ENCODE peak calls at places on chromosomes 16 and 17, in eight cellular contexts. One of them, this sample, is unnamed.

GRCh38 chr17:64081802-64082799 is 47.8 kb downstream of the ERN1 start:
- DNase-seq in SK-N-SH: peak; percentile 76
- DNase-seq in MM.1S: peak; percentile 81
- DNase-seq in GM23338: no peak
- DNase-seq in hepatocyte: peak; percentile 52
- DNase-seq in PC-3: peak; percentile 98
- DNase-seq in OCI-LY7: peak; percentile 78
- DNase-seq in neural progenitor cell: no peak
- DNase-seq in this sample: peak; percentile 73

GRCh38 chr17:41917957-41918391 is 777 bp downstream of the ACLY start:
- DNase-seq in PC-3: peak; percentile 33
- DNase-seq in SK-N-SH: peak; percentile 78
- DNase-seq in hepatocyte: peak; percentile 69
- DNase-seq in OCI-LY7: peak; percentile 50
- DNase-seq in neural progenitor cell: peak; percentile 54
- DNase-seq in MM.1S: peak; percentile 19
- DNase-seq in GM23338: peak; percentile 52
- DNase-seq in this sample: peak; percentile 66

GRCh38 chr17:19713901-19714361 is 2.5 kb downstream of the SLC47A2 start:
- DNase-seq in OCI-LY7: no peak
- DNase-seq in SK-N-SH: no peak
- DNase-seq in PC-3: no peak
- DNase-seq in MM.1S: no peak
- DNase-seq in neural progenitor cell: no peak
- DNase-seq in GM23338: peak; percentile 47
- DNase-seq in hepatocyte: no peak
- DNase-seq in this sample: no peak

GRCh38 chr17:16463341-16464000 is 28.5 kb downstream of the LRRC75A start:
- DNase-seq in hepatocyte: peak; percentile 73
- DNase-seq in MM.1S: no peak
- DNase-seq in OCI-LY7: no peak
- DNase-seq in PC-3: peak; percentile 28
- DNase-seq in GM23338: peak; percentile 66
- DNase-seq in neural progenitor cell: no peak
- DNase-seq in SK-N-SH: peak; percentile 95
- DNase-seq in this sample: peak; percentile 57

GRCh38 chr16:68590201-68590994 is 51.3 kb downstream of the ZFP90 start:
- DNase-seq in PC-3: peak; percentile 67
- DNase-seq in MM.1S: no peak
- DNase-seq in GM23338: peak; percentile 93
- DNase-seq in neural progenitor cell: peak; percentile 86
- DNase-seq in hepatocyte: peak; percentile 81
- DNase-seq in OCI-LY7: peak; percentile 34
- DNase-seq in SK-N-SH: peak; percentile 91
- DNase-seq in this sample: peak; percentile 82

GRCh38 chr17:18224053-18224427 is 1.4 kb upstream of the LLGL1 start:
- DNase-seq in MM.1S: no peak
- DNase-seq in hepatocyte: no peak
- DNase-seq in GM23338: no peak
- DNase-seq in OCI-LY7: no peak
- DNase-seq in PC-3: no peak
- DNase-seq in neural progenitor cell: no peak
- DNase-seq in SK-N-SH: no peak
- DNase-seq in this sample: no peak

GRCh38 chr16:82456683-82457082 is 170.1 kb upstream of the CDH13 start:
- DNase-seq in SK-N-SH: peak; percentile 69
- DNase-seq in PC-3: peak; percentile 55
- DNase-seq in OCI-LY7: peak; percentile 54
- DNase-seq in MM.1S: peak; percentile 39
- DNase-seq in neural progenitor cell: peak; percentile 84
- DNase-seq in GM23338: peak; percentile 82
- DNase-seq in hepatocyte: peak; percentile 86
- DNase-seq in this sample: peak; percentile 78

GRCh38 chr17:2797226-2797625 is 988 bp downstream of the RAP1GAP2 start:
- DNase-seq in PC-3: no peak
- DNase-seq in GM23338: no peak
- DNase-seq in OCI-LY7: no peak
- DNase-seq in neural progenitor cell: no peak
- DNase-seq in MM.1S: no peak
- DNase-seq in hepatocyte: no peak
- DNase-seq in SK-N-SH: peak; percentile 47
- DNase-seq in this sample: no peak

GRCh38 chr17:77143306-77143705 is 2.5 kb downstream of the SEC14L1 start:
- DNase-seq in neural progenitor cell: no peak
- DNase-seq in MM.1S: peak; percentile 41
- DNase-seq in OCI-LY7: peak; percentile 60
- DNase-seq in GM23338: no peak
- DNase-seq in hepatocyte: no peak
- DNase-seq in PC-3: no peak
- DNase-seq in SK-N-SH: no peak
- DNase-seq in this sample: no peak

GRCh38 chr16:55436587-55436986 is 42.4 kb upstream of the MMP2 start:
- DNase-seq in SK-N-SH: no peak
- DNase-seq in GM23338: no peak
- DNase-seq in hepatocyte: no peak
- DNase-seq in neural progenitor cell: no peak
- DNase-seq in OCI-LY7: no peak
- DNase-seq in PC-3: no peak
- DNase-seq in MM.1S: no peak
- DNase-seq in this sample: no peak

GRCh38 chr17:69499301-69499700 is 84.8 kb downstream of the MAP2K6 start:
- DNase-seq in OCI-LY7: no peak
- DNase-seq in neural progenitor cell: no peak
- DNase-seq in hepatocyte: no peak
- DNase-seq in SK-N-SH: no peak
- DNase-seq in MM.1S: no peak
- DNase-seq in GM23338: no peak
- DNase-seq in PC-3: no peak
- DNase-seq in this sample: no peak

GRCh38 chr17:83179378-83179777 is 100.0 kb downstream of the METRNL start:
- DNase-seq in GM23338: no peak
- DNase-seq in SK-N-SH: no peak
- DNase-seq in hepatocyte: peak; percentile 2
- DNase-seq in MM.1S: no peak
- DNase-seq in PC-3: no peak
- DNase-seq in neural progenitor cell: no peak
- DNase-seq in OCI-LY7: no peak
- DNase-seq in this sample: no peak

GRCh38 chr17:30599424-30600061 is 122.3 kb downstream of the GOSR1 start:
- DNase-seq in GM23338: peak; percentile 88
- DNase-seq in PC-3: no peak
- DNase-seq in neural progenitor cell: no peak
- DNase-seq in OCI-LY7: peak; percentile 85
- DNase-seq in SK-N-SH: no peak
- DNase-seq in hepatocyte: no peak
- DNase-seq in MM.1S: peak; percentile 30
- DNase-seq in this sample: no peak

GRCh38 chr17:50681260-50682200 is 26.2 kb downstream of the ANKRD40 start:
- DNase-seq in neural progenitor cell: peak; percentile 62
- DNase-seq in PC-3: peak; percentile 84
- DNase-seq in SK-N-SH: peak; percentile 94
- DNase-seq in MM.1S: no peak
- DNase-seq in hepatocyte: peak; percentile 82
- DNase-seq in OCI-LY7: no peak
- DNase-seq in GM23338: peak; percentile 71
- DNase-seq in this sample: peak; percentile 89
- TF ChIP-seq EZH2phosphoT487 in neural progenitor cell: no peak
- TF ChIP-seq EZH2phosphoT487 in PC-3: no peak
- TF ChIP-seq EZH2phosphoT487 in SK-N-SH: no peak
- TF ChIP-seq EZH2phosphoT487 in MM.1S: no peak
- TF ChIP-seq EZH2phosphoT487 in hepatocyte: no peak
- TF ChIP-seq EZH2phosphoT487 in OCI-LY7: no peak
- TF ChIP-seq EZH2phosphoT487 in GM23338: no peak
- TF ChIP-seq EZH2phosphoT487 in this sample: no peak

DNA sequence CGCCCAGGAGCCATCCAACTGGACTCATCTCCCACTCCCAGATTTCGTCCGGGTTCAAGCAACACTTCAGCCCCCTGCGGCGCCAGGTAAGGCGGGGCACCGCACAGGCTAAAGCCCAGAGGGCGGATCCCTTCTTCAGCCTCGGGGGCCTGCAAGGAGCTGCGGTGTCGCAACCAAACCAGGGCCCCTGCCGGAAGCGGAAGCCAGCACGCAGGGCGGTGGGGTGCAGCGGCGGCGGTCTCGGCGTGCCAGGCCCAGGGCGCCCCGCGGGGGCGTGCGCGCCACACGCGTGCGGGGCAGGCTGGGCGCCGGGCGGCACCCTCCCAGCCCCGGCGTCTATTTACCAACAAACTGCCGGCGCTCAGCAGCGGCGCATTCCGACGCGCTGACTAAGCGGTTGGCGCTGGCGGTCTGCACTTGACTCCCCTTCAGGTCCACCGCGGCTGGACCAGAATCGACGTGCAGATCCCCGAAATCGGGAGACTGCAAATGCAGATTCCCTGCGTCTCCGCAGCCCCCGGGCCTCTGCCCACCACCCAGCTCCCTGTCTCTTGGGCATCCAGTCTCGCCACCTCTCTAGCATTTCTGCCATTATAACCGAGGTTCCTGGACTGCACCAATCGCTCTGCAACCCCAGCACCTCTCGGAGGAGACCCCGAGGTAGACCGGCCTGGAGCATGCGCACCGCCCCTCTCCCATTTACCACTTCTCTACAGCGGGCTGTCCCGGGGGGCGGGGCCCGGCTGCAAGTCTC is 433 bp upstream of the DLX4 start:
- DNase-seq in GM23338: peak; percentile 98
- DNase-seq in hepatocyte: peak; percentile 91
- DNase-seq in OCI-LY7: peak; percentile 73
- DNase-seq in MM.1S: peak; percentile 45
- DNase-seq in PC-3: peak; percentile 71
- DNase-seq in SK-N-SH: peak; percentile 97
- DNase-seq in neural progenitor cell: peak; percentile 93
- DNase-seq in this sample: peak; percentile 92
- TF ChIP-seq EZH2phosphoT487 in GM23338: no peak
- TF ChIP-seq EZH2phosphoT487 in hepatocyte: peak; percentile 37
- TF ChIP-seq EZH2phosphoT487 in OCI-LY7: no peak
- TF ChIP-seq EZH2phosphoT487 in MM.1S: no peak
- TF ChIP-seq EZH2phosphoT487 in PC-3: peak; percentile 87
- TF ChIP-seq EZH2phosphoT487 in SK-N-SH: no peak
- TF ChIP-seq EZH2phosphoT487 in neural progenitor cell: peak; percentile 17
- TF ChIP-seq EZH2phosphoT487 in this sample: no peak

DNA sequence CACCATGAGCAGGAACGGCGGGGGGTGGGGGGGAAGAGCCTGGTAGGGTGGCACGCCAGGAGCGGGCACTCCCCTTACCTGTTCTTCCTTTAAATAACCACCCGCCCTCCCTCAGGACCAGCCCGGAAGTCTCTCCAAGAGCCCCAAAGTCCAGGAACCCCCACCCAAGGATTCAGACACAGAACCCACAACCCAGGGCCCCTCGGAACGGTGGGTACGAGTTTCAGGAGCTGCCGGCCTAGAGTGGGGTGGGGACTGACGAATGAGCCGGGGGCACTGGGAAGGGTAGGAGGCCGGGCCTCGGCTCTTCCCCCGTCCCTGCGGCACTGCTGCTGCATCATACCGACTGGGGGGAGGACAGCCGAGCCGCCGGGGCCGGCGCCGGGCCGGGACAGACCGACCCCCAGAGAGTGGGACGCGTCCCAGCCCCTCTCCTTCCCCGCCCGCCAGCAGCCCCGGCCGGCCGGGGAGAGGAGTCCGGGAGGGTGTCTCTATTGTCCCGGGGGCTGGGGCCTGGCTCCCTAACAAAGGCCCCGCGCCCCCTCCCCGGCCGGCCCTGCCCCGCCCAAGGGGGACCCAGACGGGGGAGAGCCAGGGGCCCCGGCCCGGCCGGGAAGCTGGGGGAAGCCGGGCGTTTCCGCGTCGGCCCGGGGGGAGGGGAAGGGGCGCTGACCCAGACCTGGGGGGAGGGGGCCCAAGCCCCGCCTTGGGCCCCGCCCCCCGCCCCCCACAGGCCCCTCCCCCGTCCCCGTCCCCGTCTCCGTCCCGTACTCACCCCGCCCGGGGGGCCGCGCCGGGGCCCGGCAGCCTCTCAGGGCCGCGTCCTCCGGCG is 747 bp downstream of the ATXN7L3 start:
- DNase-seq in OCI-LY7: peak; percentile 77
- DNase-seq in MM.1S: peak; percentile 46
- DNase-seq in GM23338: peak; percentile 82
- DNase-seq in SK-N-SH: peak; percentile 97
- DNase-seq in hepatocyte: peak; percentile 90
- DNase-seq in neural progenitor cell: peak; percentile 89
- DNase-seq in PC-3: peak; percentile 55
- DNase-seq in this sample: peak; percentile 76
- TF ChIP-seq EZH2phosphoT487 in OCI-LY7: no peak
- TF ChIP-seq EZH2phosphoT487 in MM.1S: no peak
- TF ChIP-seq EZH2phosphoT487 in GM23338: no peak
- TF ChIP-seq EZH2phosphoT487 in SK-N-SH: no peak
- TF ChIP-seq EZH2phosphoT487 in hepatocyte: no peak
- TF ChIP-seq EZH2phosphoT487 in neural progenitor cell: no peak
- TF ChIP-seq EZH2phosphoT487 in PC-3: no peak
- TF ChIP-seq EZH2phosphoT487 in this sample: no peak

GRCh38 chr17:57104461-57105175 is 19.6 kb downstream of the AKAP1 start:
- DNase-seq in GM23338: no peak
- DNase-seq in SK-N-SH: no peak
- DNase-seq in MM.1S: no peak
- DNase-seq in hepatocyte: no peak
- DNase-seq in PC-3: peak; percentile 75
- DNase-seq in OCI-LY7: no peak
- DNase-seq in neural progenitor cell: no peak
- DNase-seq in this sample: peak; percentile 77
- TF ChIP-seq EZH2phosphoT487 in GM23338: no peak
- TF ChIP-seq EZH2phosphoT487 in SK-N-SH: no peak
- TF ChIP-seq EZH2phosphoT487 in MM.1S: no peak
- TF ChIP-seq EZH2phosphoT487 in hepatocyte: no peak
- TF ChIP-seq EZH2phosphoT487 in PC-3: no peak
- TF ChIP-seq EZH2phosphoT487 in OCI-LY7: no peak
- TF ChIP-seq EZH2phosphoT487 in neural progenitor cell: no peak
- TF ChIP-seq EZH2phosphoT487 in this sample: no peak

GRCh38 chr16:2468725-2469398 is 2.2 kb upstream of the NTN3 start:
- DNase-seq in OCI-LY7: peak; percentile 99
- DNase-seq in hepatocyte: no peak
- DNase-seq in PC-3: no peak
- DNase-seq in GM23338: peak; percentile 42
- DNase-seq in SK-N-SH: peak; percentile 89
- DNase-seq in neural progenitor cell: peak; percentile 47
- DNase-seq in MM.1S: no peak
- DNase-seq in this sample: no peak
- TF ChIP-seq EZH2phosphoT487 in OCI-LY7: no peak
- TF ChIP-seq EZH2phosphoT487 in hepatocyte: no peak
- TF ChIP-seq EZH2phosphoT487 in PC-3: no peak
- TF ChIP-seq EZH2phosphoT487 in GM23338: no peak
- TF ChIP-seq EZH2phosphoT487 in SK-N-SH: no peak
- TF ChIP-seq EZH2phosphoT487 in neural progenitor cell: no peak
- TF ChIP-seq EZH2phosphoT487 in MM.1S: no peak
- TF ChIP-seq EZH2phosphoT487 in this sample: no peak

GRCh38 chr16:67398546-67399217 is 5.4 kb upstream of the TPPP3 start:
- DNase-seq in neural progenitor cell: no peak
- DNase-seq in MM.1S: no peak
- DNase-seq in hepatocyte: no peak
- DNase-seq in GM23338: no peak
- DNase-seq in OCI-LY7: no peak
- DNase-seq in PC-3: no peak
- DNase-seq in SK-N-SH: no peak
- DNase-seq in this sample: no peak
- TF ChIP-seq EZH2phosphoT487 in neural progenitor cell: no peak
- TF ChIP-seq EZH2phosphoT487 in MM.1S: no peak
- TF ChIP-seq EZH2phosphoT487 in hepatocyte: no peak
- TF ChIP-seq EZH2phosphoT487 in GM23338: no peak
- TF ChIP-seq EZH2phosphoT487 in OCI-LY7: no peak
- TF ChIP-seq EZH2phosphoT487 in PC-3: no peak
- TF ChIP-seq EZH2phosphoT487 in SK-N-SH: no peak
- TF ChIP-seq EZH2phosphoT487 in this sample: no peak

GRCh38 chr16:74874912-74875311 is 100.3 kb upstream of the FA2H start:
- DNase-seq in SK-N-SH: no peak
- DNase-seq in PC-3: no peak
- DNase-seq in GM23338: no peak
- DNase-seq in hepatocyte: no peak
- DNase-seq in neural progenitor cell: no peak
- DNase-seq in MM.1S: no peak
- DNase-seq in OCI-LY7: no peak
- DNase-seq in this sample: no peak
- TF ChIP-seq EZH2phosphoT487 in SK-N-SH: no peak
- TF ChIP-seq EZH2phosphoT487 in PC-3: no peak
- TF ChIP-seq EZH2phosphoT487 in GM23338: no peak
- TF ChIP-seq EZH2phosphoT487 in hepatocyte: no peak
- TF ChIP-seq EZH2phosphoT487 in neural progenitor cell: no peak
- TF ChIP-seq EZH2phosphoT487 in MM.1S: no peak
- TF ChIP-seq EZH2phosphoT487 in OCI-LY7: no peak
- TF ChIP-seq EZH2phosphoT487 in this sample: no peak